ENCODE peak calls at places on chromosomes 6 and 20, in five cellular contexts. O, M, J, S and W are unnamed samples.

GRCh38 chr6:163014736-163015135 is 287.0 kb downstream of the PACRG start:
- DNase-seq in O (no peak), M (no peak), J (no peak), S (no peak), W (no peak)

GRCh38 chr6:17043148-17043522 is 58.7 kb upstream of the STMND1 start:
- DNase-seq in O (no peak), M (no peak), J (no peak), S (no peak), W (no peak)

GRCh38 chr6:44925100-44925739 is 402.9 kb upstream of the RUNX2 start:
- DNase-seq in O (no peak), M (no peak), J (peak), S (no peak), W (no peak)

GRCh38 chr6:53107091-53107490 is 41.5 kb downstream of the GCM1 start:
- DNase-seq in O (no peak), M (no peak), J (no peak), S (no peak), W (no peak)

GRCh38 chr6:31834704-31835375 is 7.3 kb downstream of the HSPA1B start:
- DNase-seq in O (peak), M (peak), J (peak), S (peak), W (peak)

GRCh38 chr6:17311595-17312311 is 30.6 kb downstream of the RBM24 start:
- DNase-seq in O (no peak), M (no peak), J (no peak), S (no peak), W (no peak)

GRCh38 chr6:150334790-150335783 is 33.7 kb upstream of the IYD start:
- DNase-seq in O (peak), M (no peak), J (peak), S (peak), W (no peak)

GRCh38 chr6:21444861-21445260 is 148.7 kb upstream of the SOX4 start:
- DNase-seq in O (no peak), M (no peak), J (no peak), S (no peak), W (no peak)

GRCh38 chr20:63017076-63017825 is 10.5 kb upstream of the BHLHE23 start:
- DNase-seq in O (no peak), M (no peak), J (no peak), S (no peak), W (no peak)

GRCh38 chr6:124676033-124676432 is 286.2 kb upstream of the RNF217 start:
- DNase-seq in O (no peak), M (no peak), J (no peak), S (no peak), W (no peak)

GRCh38 chr20:23995905-23996666 is 7.5 kb upstream of the GGTLC1 start:
- DNase-seq in O (no peak), M (no peak), J (peak), S (peak), W (no peak)

GRCh38 chr6:2226775-2227174 is 18.6 kb downstream of the GMDS start:
- DNase-seq in O (no peak), M (no peak), J (no peak), S (no peak), W (no peak)

GRCh38 chr6:50062051-50062450 is 12.3 kb upstream of the DEFB112 start:
- DNase-seq in O (no peak), M (no peak), J (peak), S (no peak), W (no peak)

GRCh38 chr6:30061766-30062458 is 847 bp downstream of the POLR1H start:
- DNase-seq in O (peak), M (peak), J (peak), S (peak), W (no peak)

GRCh38 chr20:2468581-2469407 is 1.8 kb downstream of the SNRPB start:
- DNase-seq in O (no peak), M (no peak), J (no peak), S (no peak), W (no peak)

GRCh38 chr6:156563710-156564109 is 213.5 kb upstream of the ARID1B start:
- DNase-seq in O (no peak), M (no peak), J (peak), S (no peak), W (no peak)

GRCh38 chr6:143677891-143678737 is at the start of gene PHACTR2:
- DNase-seq in O (peak), M (peak), J (peak), S (peak), W (peak)

GRCh38 chr20:19495905-19496703 is 262.0 kb upstream of the RIN2 start:
- DNase-seq in O (no peak), M (no peak), J (no peak), S (no peak), W (no peak)

DNA sequence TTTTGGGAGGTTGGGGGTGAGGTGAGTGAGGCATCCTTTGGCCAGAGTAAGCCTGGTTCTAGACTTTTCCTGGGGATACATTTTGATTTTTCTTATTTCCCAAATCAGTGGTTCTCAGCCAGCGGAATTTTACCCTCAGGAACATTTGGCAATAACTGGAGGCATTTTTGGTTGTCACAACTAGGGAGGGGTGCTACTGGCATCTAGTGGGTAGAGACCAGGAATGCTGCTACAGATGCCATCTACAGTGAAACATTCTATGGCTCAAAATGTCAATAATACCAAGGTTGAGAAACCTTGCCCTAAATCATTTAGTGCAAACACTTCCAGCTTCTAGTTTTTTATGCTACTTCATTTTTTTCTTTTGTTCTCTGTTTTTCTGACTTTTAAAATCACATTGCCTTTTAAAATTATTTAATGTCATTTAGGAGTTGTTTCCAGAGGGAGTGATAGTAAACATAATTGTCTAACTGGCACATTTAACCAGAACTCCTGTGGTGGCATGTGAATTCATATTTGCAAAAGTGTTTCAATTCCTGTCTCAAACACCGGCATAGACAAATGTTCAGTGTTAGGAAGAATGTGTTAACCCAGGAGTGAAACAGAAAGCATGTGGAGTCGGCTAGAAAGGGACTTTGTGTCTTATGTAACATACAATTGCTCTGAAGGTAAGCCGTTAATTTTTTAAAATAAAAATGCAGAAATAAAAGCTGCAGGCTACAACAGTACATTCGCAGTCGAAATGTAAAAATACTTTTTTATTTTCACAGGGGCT is 59.0 kb downstream of the QRSL1 start:
- DNase-seq in O (no peak), M (no peak), J (no peak), S (no peak), W (no peak)
- TF ChIP-seq CTCF in O (no peak), M (no peak), J (peak), S (no peak), W (no peak)

DNA sequence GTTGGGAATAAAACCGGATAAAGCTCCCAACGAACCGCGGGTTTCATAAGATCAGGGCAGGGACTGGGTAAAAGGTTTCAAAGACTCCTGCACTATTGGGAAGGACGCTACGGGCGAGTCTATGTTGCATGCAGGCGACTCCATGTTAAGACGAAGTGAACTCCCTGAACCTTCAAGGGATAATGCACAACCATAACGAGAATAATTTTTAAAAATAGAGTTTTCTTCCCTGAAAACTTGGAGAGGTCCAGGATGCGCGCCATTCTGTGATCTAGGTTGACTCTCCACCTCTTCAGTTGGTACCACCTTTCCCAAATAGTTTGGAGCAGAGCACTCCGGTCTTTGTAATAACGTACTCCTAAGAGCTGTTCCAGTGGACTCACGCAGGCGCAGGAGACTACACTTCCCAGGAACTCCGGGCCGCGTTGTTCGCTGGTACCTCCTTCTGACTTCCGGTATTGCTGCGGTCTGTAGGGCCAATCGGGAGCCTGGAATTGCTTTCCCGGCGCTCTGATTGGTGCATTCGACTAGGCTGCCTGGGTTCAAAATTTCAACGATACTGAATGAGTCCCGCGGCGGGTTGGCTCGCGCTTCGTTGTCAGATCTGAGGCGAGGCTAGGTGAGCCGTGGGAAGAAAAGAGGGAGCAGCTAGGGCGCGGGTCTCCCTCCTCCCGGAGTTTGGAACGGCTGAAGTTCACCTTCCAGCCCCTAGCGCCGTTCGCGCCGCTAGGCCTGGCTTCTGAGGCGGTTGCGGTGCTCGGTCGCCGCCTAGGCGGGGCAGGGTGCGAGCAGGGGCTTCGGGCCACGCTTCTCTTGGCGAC is at the start of gene TPX2:
- DNase-seq in O (peak), M (peak), J (peak), S (peak), W (peak)
- H3K27ac ChIP-seq in O (peak), M (peak), J (peak), S (peak), W (peak)

DNA sequence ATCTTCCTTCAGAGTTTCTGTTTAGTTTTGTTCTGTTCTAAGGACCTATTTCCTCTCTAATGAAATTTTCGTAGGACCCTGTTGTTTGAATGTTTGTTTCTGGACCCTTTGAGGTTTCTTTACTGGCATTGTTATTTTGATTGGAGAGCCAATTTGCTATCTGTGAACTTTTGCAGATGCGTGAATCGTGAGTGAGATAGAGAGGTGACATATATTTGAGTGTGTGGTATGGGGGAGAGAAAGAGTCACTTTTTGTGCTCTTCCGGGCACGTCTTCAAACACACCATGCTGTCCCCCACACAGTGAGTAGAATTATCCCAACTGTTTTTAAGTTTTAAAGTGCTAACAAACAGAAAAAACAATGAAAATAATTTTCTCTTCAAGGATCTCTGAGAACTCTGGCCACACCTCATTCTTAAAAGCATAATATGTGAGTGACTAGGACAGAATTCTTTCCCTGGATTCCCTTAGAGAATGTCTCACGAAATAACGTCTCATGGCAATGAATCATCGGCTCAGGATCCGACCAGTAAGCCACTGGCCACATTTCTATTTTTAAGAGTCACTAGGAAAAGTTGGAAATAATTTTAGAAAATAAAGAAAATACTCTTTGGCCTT is 235.6 kb upstream of the ZNF217 start:
- DNase-seq in O (no peak), M (peak), J (no peak), S (no peak), W (no peak)
- TF ChIP-seq POLR2AphosphoS5 in O (peak), M (peak), J (peak), S (no peak), W (no peak)

DNA sequence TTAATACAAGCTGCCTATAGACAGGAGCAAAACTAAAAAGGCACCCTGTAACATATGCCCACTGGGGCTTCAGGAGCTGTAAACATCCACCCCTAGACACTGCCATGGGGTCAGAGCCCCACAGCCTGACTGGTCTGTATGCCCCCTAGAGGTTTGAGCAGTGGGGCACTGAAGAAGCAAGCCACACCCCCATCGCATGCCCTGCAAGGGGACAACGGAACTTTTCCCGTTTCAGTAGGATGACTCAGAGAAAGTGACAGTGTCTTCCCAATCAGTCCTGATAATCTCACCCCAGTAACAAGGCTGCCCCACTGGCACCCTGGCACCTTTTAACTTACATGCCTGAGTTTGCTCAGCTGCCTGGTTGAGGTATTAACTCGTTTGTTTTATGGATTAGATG is 35.9 kb downstream of the BEND3 start:
- DNase-seq in O (no peak), M (peak), J (no peak), S (no peak), W (no peak)
- TF ChIP-seq CTCF in O (no peak), M (no peak), J (no peak), S (no peak), W (no peak)

DNA sequence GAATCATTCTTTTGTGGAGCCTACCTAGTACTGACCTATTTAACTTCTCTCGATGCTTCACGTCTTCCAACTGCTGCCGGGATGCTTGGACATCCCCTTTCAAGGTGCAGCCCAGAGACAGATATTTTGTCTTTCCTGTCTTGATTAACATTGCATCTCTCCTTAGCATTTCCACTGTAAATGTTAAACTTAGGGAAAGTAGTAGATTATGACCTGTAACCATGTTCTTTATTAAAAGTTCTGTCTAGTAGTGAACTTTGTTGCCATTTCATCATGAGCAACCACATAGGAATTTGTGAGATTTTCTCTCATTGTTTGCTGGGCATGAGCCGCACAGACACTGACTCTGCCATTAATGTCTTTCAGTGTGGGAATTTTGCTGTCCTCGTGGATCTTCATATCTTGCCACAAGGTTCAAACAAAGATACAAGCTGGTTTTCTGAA is 117.9 kb downstream of the JAG1 start:
- DNase-seq in O (no peak), M (no peak), J (no peak), S (no peak), W (no peak)
- H3K27ac ChIP-seq in O (no peak), M (no peak), J (no peak), S (no peak), W (no peak)